ENCODE peak calls at places on chromosomes 5 and 9, in six cellular contexts. One of them, this sample, is unnamed.

GRCh38 chr9:69391946-69392345 is 66.9 kb downstream of the ENTREP1 start:
- DNase-seq in stomach: no peak
- DNase-seq in SK-N-SH: no peak
- DNase-seq in cardiac muscle cell: no peak
- DNase-seq in pancreas: no peak
- DNase-seq in Peyer's patch: no peak
- DNase-seq in this sample: peak; percentile 76

GRCh38 chr9:20358201-20358600 is 264.1 kb downstream of the MLLT3 start:
- DNase-seq in pancreas: no peak
- DNase-seq in cardiac muscle cell: peak; percentile 56
- DNase-seq in stomach: no peak
- DNase-seq in Peyer's patch: no peak
- DNase-seq in SK-N-SH: no peak
- DNase-seq in this sample: no peak

GRCh38 chr9:137672907-137673791 is 54.3 kb downstream of the EHMT1 start:
- DNase-seq in Peyer's patch: peak; percentile 73
- DNase-seq in SK-N-SH: peak; percentile 85
- DNase-seq in pancreas: no peak
- DNase-seq in stomach: peak; percentile 53
- DNase-seq in cardiac muscle cell: peak; percentile 84
- DNase-seq in this sample: peak; percentile 68

GRCh38 chr5:180830253-180831138 is 27.9 kb upstream of the MGAT1 start:
- DNase-seq in SK-N-SH: peak; percentile 69
- DNase-seq in Peyer's patch: peak; percentile 91
- DNase-seq in pancreas: no peak
- DNase-seq in stomach: peak; percentile 74
- DNase-seq in cardiac muscle cell: no peak
- DNase-seq in this sample: peak; percentile 82

GRCh38 chr5:178630475-178630930 is 3.7 kb upstream of the CLK4 start:
- DNase-seq in Peyer's patch: no peak
- DNase-seq in pancreas: no peak
- DNase-seq in SK-N-SH: no peak
- DNase-seq in cardiac muscle cell: no peak
- DNase-seq in stomach: no peak
- DNase-seq in this sample: no peak

GRCh38 chr5:6359941-6360683 is 18.2 kb downstream of the MED10 start:
- DNase-seq in cardiac muscle cell: no peak
- DNase-seq in Peyer's patch: no peak
- DNase-seq in stomach: no peak
- DNase-seq in pancreas: no peak
- DNase-seq in SK-N-SH: peak; percentile 46
- DNase-seq in this sample: no peak

GRCh38 chr5:175590471-175590881 is 67.4 kb upstream of the HRH2 start:
- DNase-seq in Peyer's patch: no peak
- DNase-seq in SK-N-SH: no peak
- DNase-seq in pancreas: no peak
- DNase-seq in stomach: no peak
- DNase-seq in cardiac muscle cell: peak; percentile 93
- DNase-seq in this sample: no peak

GRCh38 chr5:72107874-72108199 is 562 bp downstream of the MAP1B start:
- DNase-seq in stomach: no peak
- DNase-seq in Peyer's patch: no peak
- DNase-seq in SK-N-SH: no peak
- DNase-seq in cardiac muscle cell: no peak
- DNase-seq in pancreas: no peak
- DNase-seq in this sample: no peak

GRCh38 chr5:118611332-118611945 is 376.9 kb downstream of the DTWD2 start:
- DNase-seq in SK-N-SH: peak; percentile 22
- DNase-seq in pancreas: no peak
- DNase-seq in Peyer's patch: no peak
- DNase-seq in cardiac muscle cell: peak; percentile 44
- DNase-seq in stomach: peak; percentile 35
- DNase-seq in this sample: no peak

GRCh38 chr5:67437905-67438845 is 241.6 kb upstream of the CD180 start:
- DNase-seq in cardiac muscle cell: peak; percentile 68
- DNase-seq in Peyer's patch: no peak
- DNase-seq in pancreas: no peak
- DNase-seq in SK-N-SH: no peak
- DNase-seq in stomach: no peak
- DNase-seq in this sample: no peak

GRCh38 chr5:120615967-120616645 is 152.0 kb downstream of the PRR16 start:
- DNase-seq in cardiac muscle cell: peak; percentile 74
- DNase-seq in stomach: no peak
- DNase-seq in Peyer's patch: no peak
- DNase-seq in SK-N-SH: no peak
- DNase-seq in pancreas: no peak
- DNase-seq in this sample: no peak

GRCh38 chr5:107499237-107499636 is 171.5 kb downstream of the EFNA5 start:
- DNase-seq in SK-N-SH: no peak
- DNase-seq in cardiac muscle cell: no peak
- DNase-seq in stomach: no peak
- DNase-seq in pancreas: no peak
- DNase-seq in Peyer's patch: no peak
- DNase-seq in this sample: no peak

GRCh38 chr5:14958196-14958595 is 86.6 kb upstream of the ANKH start:
- DNase-seq in Peyer's patch: no peak
- DNase-seq in pancreas: no peak
- DNase-seq in stomach: no peak
- DNase-seq in cardiac muscle cell: peak; percentile 44
- DNase-seq in SK-N-SH: no peak
- DNase-seq in this sample: no peak

GRCh38 chr9:92151691-92152393 is 36.6 kb upstream of the SPTLC1 start:
- DNase-seq in SK-N-SH: peak; percentile 74
- DNase-seq in cardiac muscle cell: peak; percentile 44
- DNase-seq in stomach: no peak
- DNase-seq in Peyer's patch: no peak
- DNase-seq in pancreas: no peak
- DNase-seq in this sample: peak; percentile 46

GRCh38 chr5:35319231-35320002 is 89.1 kb upstream of the PRLR start:
- DNase-seq in Peyer's patch: peak; percentile 76
- DNase-seq in SK-N-SH: no peak
- DNase-seq in cardiac muscle cell: peak; percentile 59
- DNase-seq in stomach: peak; percentile 52
- DNase-seq in pancreas: peak; percentile 62
- DNase-seq in this sample: peak; percentile 67

GRCh38 chr5:42360061-42360460 is 63.2 kb upstream of the GHR start:
- DNase-seq in stomach: no peak
- DNase-seq in cardiac muscle cell: peak; percentile 20
- DNase-seq in Peyer's patch: no peak
- DNase-seq in pancreas: no peak
- DNase-seq in SK-N-SH: no peak
- DNase-seq in this sample: no peak

GRCh38 chr5:33679791-33680190 is 212.0 kb downstream of the ADAMTS12 start:
- DNase-seq in SK-N-SH: no peak
- DNase-seq in Peyer's patch: no peak
- DNase-seq in pancreas: no peak
- DNase-seq in cardiac muscle cell: peak; percentile 41
- DNase-seq in stomach: no peak
- DNase-seq in this sample: no peak

GRCh38 chr9:126459126-126459525 is 132.5 kb downstream of the MVB12B start:
- DNase-seq in Peyer's patch: peak; percentile 43
- DNase-seq in cardiac muscle cell: no peak
- DNase-seq in pancreas: no peak
- DNase-seq in stomach: no peak
- DNase-seq in SK-N-SH: no peak
- DNase-seq in this sample: no peak

GRCh38 chr9:138078846-138079245 is 201.3 kb downstream of the CACNA1B start:
- DNase-seq in Peyer's patch: peak; percentile 22
- DNase-seq in pancreas: peak; percentile 12
- DNase-seq in cardiac muscle cell: no peak
- DNase-seq in SK-N-SH: peak; percentile 1
- DNase-seq in stomach: peak; percentile 13
- DNase-seq in this sample: no peak

GRCh38 chr9:116152941-116153764 is 438 bp upstream of the PAPPA start:
- DNase-seq in pancreas: no peak
- DNase-seq in stomach: no peak
- DNase-seq in SK-N-SH: peak; percentile 17
- DNase-seq in cardiac muscle cell: peak; percentile 83
- DNase-seq in Peyer's patch: no peak
- DNase-seq in this sample: peak; percentile 31

GRCh38 chr5:61582887-61583286 is 250.8 kb downstream of the ZSWIM6 start:
- DNase-seq in Peyer's patch: no peak
- DNase-seq in stomach: no peak
- DNase-seq in pancreas: no peak
- DNase-seq in SK-N-SH: no peak
- DNase-seq in cardiac muscle cell: no peak
- DNase-seq in this sample: no peak

GRCh38 chr5:55904152-55904551 is 53.0 kb downstream of the IL31RA start:
- DNase-seq in SK-N-SH: no peak
- DNase-seq in stomach: no peak
- DNase-seq in Peyer's patch: no peak
- DNase-seq in cardiac muscle cell: peak; percentile 45
- DNase-seq in pancreas: no peak
- DNase-seq in this sample: no peak

GRCh38 chr5:40655138-40655537 is 24.6 kb upstream of the PTGER4 start:
- DNase-seq in SK-N-SH: no peak
- DNase-seq in pancreas: no peak
- DNase-seq in Peyer's patch: no peak
- DNase-seq in cardiac muscle cell: no peak
- DNase-seq in stomach: no peak
- DNase-seq in this sample: no peak

GRCh38 chr5:108481355-108481931 is 99.5 kb upstream of the FBXL17 start:
- DNase-seq in pancreas: no peak
- DNase-seq in Peyer's patch: no peak
- DNase-seq in stomach: no peak
- DNase-seq in cardiac muscle cell: peak; percentile 55
- DNase-seq in SK-N-SH: peak; percentile 19
- DNase-seq in this sample: no peak

GRCh38 chr9:111896942-111897830 is 572 bp downstream of the UGCG start:
- DNase-seq in Peyer's patch: peak; percentile 79
- DNase-seq in cardiac muscle cell: peak; percentile 51
- DNase-seq in SK-N-SH: peak; percentile 92
- DNase-seq in stomach: no peak
- DNase-seq in pancreas: peak; percentile 83
- DNase-seq in this sample: peak; percentile 70

GRCh38 chr5:131810510-131811249 is 13.9 kb upstream of the FNIP1 start:
- DNase-seq in stomach: no peak
- DNase-seq in Peyer's patch: no peak
- DNase-seq in pancreas: no peak
- DNase-seq in cardiac muscle cell: peak; percentile 27
- DNase-seq in SK-N-SH: peak; percentile 37
- DNase-seq in this sample: no peak

GRCh38 chr5:86979801-86980510 is 287.7 kb upstream of the RASA1 start:
- DNase-seq in stomach: no peak
- DNase-seq in SK-N-SH: no peak
- DNase-seq in cardiac muscle cell: peak; percentile 93
- DNase-seq in pancreas: no peak
- DNase-seq in Peyer's patch: no peak
- DNase-seq in this sample: no peak

DNA sequence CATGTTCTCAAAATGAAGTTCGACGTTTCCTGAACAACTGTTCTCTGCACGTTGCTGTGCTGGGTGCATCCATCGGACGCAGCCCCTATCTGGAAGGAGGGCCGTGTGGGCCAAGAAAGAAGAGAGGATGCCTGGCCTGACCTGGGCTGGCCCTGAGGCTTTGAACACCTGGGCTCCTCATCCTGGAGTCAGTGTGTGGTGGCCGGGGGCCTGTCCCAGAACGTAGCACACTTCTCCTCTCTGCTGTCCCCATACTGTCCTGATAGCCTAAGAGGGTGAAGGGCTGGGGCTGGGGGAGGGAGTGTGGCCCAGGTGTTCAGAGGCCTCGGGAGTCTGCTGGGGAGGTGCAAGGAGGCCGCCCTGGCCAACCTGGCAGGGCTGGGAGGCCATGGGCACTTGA is 21.5 kb downstream of the COL5A1 start:
- DNase-seq in Peyer's patch: no peak
- DNase-seq in stomach: no peak
- DNase-seq in SK-N-SH: no peak
- DNase-seq in cardiac muscle cell: no peak
- DNase-seq in pancreas: peak; percentile 34
- DNase-seq in this sample: no peak
- H3K4me1 ChIP-seq in Peyer's patch: peaks cover 28% of the 10 kb centered on the region
- H3K4me1 ChIP-seq in stomach: peaks cover 46% of the 10 kb centered on the region
- H3K4me1 ChIP-seq in SK-N-SH: peaks cover 38% of the 10 kb centered on the region
- H3K4me1 ChIP-seq in cardiac muscle cell: peaks cover 51% of the 10 kb centered on the region
- H3K4me1 ChIP-seq in pancreas: no peaks in the 10 kb centered on the region
- H3K4me1 ChIP-seq in this sample: peaks cover 6% of the 10 kb centered on the region

GRCh38 chr5:149731332-149731616 is 1.2 kb downstream of the PPARGC1B start:
- DNase-seq in pancreas: no peak
- DNase-seq in stomach: no peak
- DNase-seq in SK-N-SH: no peak
- DNase-seq in cardiac muscle cell: no peak
- DNase-seq in Peyer's patch: no peak
- DNase-seq in this sample: no peak
- H3K27ac ChIP-seq in pancreas: peak overlapping the region; percentile 48
- H3K27ac ChIP-seq in stomach: peak overlapping the region; percentile 83
- H3K27ac ChIP-seq in SK-N-SH: no peak overlapping the region
- H3K27ac ChIP-seq in cardiac muscle cell: peak overlapping the region; percentile 10
- H3K27ac ChIP-seq in Peyer's patch: peak overlapping the region; percentile 83
- H3K27ac ChIP-seq in this sample: no peak overlapping the region

DNA sequence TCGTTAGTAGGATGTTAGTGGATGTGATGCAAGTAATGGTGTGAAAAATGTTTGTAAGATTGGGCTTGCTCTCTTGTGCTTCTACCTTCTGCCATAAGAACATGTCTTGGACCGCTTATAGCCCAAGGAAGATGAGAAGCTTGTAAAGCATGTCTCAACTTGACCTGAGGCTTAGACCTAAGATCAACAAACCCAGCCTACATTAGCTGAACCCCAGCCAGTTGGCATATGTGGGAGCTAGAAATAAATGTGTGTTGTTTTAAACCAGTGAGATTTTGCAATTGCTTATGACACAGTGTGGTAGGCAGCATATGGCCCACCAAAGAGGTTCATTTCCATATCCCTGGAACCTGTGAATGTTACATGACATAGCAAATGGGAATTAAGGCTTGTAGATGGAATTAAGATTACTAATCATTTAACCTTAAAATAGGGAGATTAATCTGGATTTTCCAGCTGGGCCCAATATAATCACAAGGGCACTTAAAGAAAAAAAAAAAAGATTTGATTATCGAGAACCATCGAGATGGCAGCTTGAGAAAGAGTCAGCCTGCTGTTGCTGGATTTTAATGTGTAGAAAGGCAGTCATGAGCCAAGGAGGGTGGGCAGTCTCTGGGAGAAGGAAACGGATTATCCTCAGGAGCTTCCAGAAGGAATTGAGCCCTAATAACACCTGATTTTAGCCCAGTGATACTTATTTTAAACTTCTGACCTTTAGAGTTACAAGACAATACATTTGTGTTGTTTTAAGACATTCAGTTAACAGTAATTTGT is 27.3 kb upstream of the EDIL3 start:
- DNase-seq in pancreas: no peak
- DNase-seq in stomach: no peak
- DNase-seq in Peyer's patch: no peak
- DNase-seq in cardiac muscle cell: no peak
- DNase-seq in SK-N-SH: no peak
- DNase-seq in this sample: no peak
- H3K4me1 ChIP-seq in pancreas: no peaks in the 10 kb centered on the region
- H3K4me1 ChIP-seq in stomach: no peaks in the 10 kb centered on the region
- H3K4me1 ChIP-seq in Peyer's patch: no peaks in the 10 kb centered on the region
- H3K4me1 ChIP-seq in cardiac muscle cell: no peaks in the 10 kb centered on the region
- H3K4me1 ChIP-seq in SK-N-SH: no peaks in the 10 kb centered on the region
- H3K4me1 ChIP-seq in this sample: no peaks in the 10 kb centered on the region

DNA sequence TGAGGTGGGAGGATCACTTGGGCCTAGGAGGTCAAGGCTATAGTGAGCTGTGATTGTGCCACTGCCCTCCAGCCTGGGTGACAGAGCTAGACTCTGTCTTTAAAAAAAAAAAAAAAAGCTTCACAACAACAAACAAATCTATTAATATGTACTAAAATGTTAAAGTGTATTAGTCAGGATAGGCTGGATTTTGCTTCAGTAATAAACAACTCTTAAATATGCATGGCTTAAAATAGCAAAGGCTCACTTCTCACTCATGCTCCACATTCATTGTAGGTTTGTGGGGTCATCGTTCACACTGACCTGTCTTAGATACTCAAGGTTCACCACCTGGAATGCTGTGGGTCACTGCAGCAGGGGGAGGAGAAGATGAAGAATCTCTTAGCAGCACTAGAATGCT is 33.8 kb upstream of the COL15A1 start:
- DNase-seq in cardiac muscle cell: no peak
- DNase-seq in SK-N-SH: no peak
- DNase-seq in stomach: no peak
- DNase-seq in pancreas: no peak
- DNase-seq in Peyer's patch: no peak
- DNase-seq in this sample: no peak
- H3K27ac ChIP-seq in cardiac muscle cell: no peak overlapping the region
- H3K27ac ChIP-seq in SK-N-SH: peak overlapping the region; percentile 73
- H3K27ac ChIP-seq in stomach: no peak overlapping the region
- H3K27ac ChIP-seq in pancreas: no peak overlapping the region
- H3K27ac ChIP-seq in Peyer's patch: no peak overlapping the region
- H3K27ac ChIP-seq in this sample: no peak overlapping the region

This sample was measured in adrenal gland.